ENCODE peak calls at places on chromosomes 7 and 10, in six cellular contexts. Y, I, X, O, Q and P are unnamed samples.

GRCh38 chr7:42232275-42232674 is 4.7 kb downstream of the GLI3 start:
- DNase-seq in Y (peak), I (no peak), X (no peak), O (peak), Q (no peak), P (peak)

GRCh38 chr10:63707254-63707910 is 186.2 kb downstream of the REEP3 start:
- DNase-seq in Y (peak), I (no peak), X (no peak), O (peak), Q (peak), P (peak)

GRCh38 chr10:111756541-111757061 is 427.0 kb downstream of the GPAM start:
- DNase-seq in Y (peak), I (no peak), X (peak), O (peak), Q (peak), P (no peak)

GRCh38 chr7:78576196-78576595 is 777.6 kb downstream of the PHTF2 start:
- DNase-seq in Y (peak), I (no peak), X (no peak), O (peak), Q (no peak), P (peak)

GRCh38 chr7:138919912-138920311 is 61.3 kb downstream of the KIAA1549 start:
- DNase-seq in Y (no peak), I (no peak), X (no peak), O (peak), Q (no peak), P (no peak)

GRCh38 chr7:4131043-4131442 is 551.1 kb upstream of the FOXK1 start:
- DNase-seq in Y (no peak), I (no peak), X (no peak), O (no peak), Q (no peak), P (no peak)

GRCh38 chr7:48759431-48760080 is 164.8 kb upstream of the CDC14C start:
- DNase-seq in Y (no peak), I (no peak), X (no peak), O (no peak), Q (no peak), P (no peak)

GRCh38 chr10:30051220-30051619 is 8.2 kb downstream of the JCAD start:
- DNase-seq in Y (no peak), I (no peak), X (no peak), O (no peak), Q (no peak), P (peak)

GRCh38 chr10:131210181-131210580 is 101.3 kb downstream of the TCERG1L start:
- DNase-seq in Y (no peak), I (no peak), X (peak), O (no peak), Q (no peak), P (no peak)

GRCh38 chr10:76973515-76974289 is 663.9 kb downstream of the KCNMA1 start:
- DNase-seq in Y (peak), I (no peak), X (no peak), O (peak), Q (no peak), P (peak)